ENCODE peak calls at places on chromosome 18, in eight cellular contexts. One of them, this sample, is unnamed.

GRCh38 chr18:5393779-5394178 is 98.3 kb upstream of the ZBTB14 start:
- DNase-seq in activated CD8-positive, alpha-beta T cell treated with anti-CD3 and anti-CD28 coated beads for 36 hours: no peak
- DNase-seq in kidney glomerular epithelial cell: no peak
- DNase-seq in breast epithelium: no peak
- DNase-seq in NCI-H2029: no peak
- DNase-seq in fibroblast of pulmonary artery: peak; percentile 6
- DNase-seq in heart left ventricle: no peak
- DNase-seq in activated naive CD4-positive, alpha-beta T cell treated with anti-CD3 and anti-CD28 coated beads for 36 hours: no peak
- DNase-seq in this sample: no peak

GRCh38 chr18:45073556-45073955 is 392.9 kb downstream of the SETBP1 start:
- DNase-seq in activated CD8-positive, alpha-beta T cell treated with anti-CD3 and anti-CD28 coated beads for 36 hours: no peak
- DNase-seq in kidney glomerular epithelial cell: no peak
- DNase-seq in breast epithelium: no peak
- DNase-seq in NCI-H2029: no peak
- DNase-seq in fibroblast of pulmonary artery: no peak
- DNase-seq in heart left ventricle: no peak
- DNase-seq in activated naive CD4-positive, alpha-beta T cell treated with anti-CD3 and anti-CD28 coated beads for 36 hours: no peak
- DNase-seq in this sample: no peak

GRCh38 chr18:73136134-73136533 is 268.3 kb upstream of the NETO1 start:
- DNase-seq in activated CD8-positive, alpha-beta T cell treated with anti-CD3 and anti-CD28 coated beads for 36 hours: no peak
- DNase-seq in kidney glomerular epithelial cell: peak; percentile 24
- DNase-seq in breast epithelium: no peak
- DNase-seq in NCI-H2029: no peak
- DNase-seq in fibroblast of pulmonary artery: no peak
- DNase-seq in heart left ventricle: no peak
- DNase-seq in activated naive CD4-positive, alpha-beta T cell treated with anti-CD3 and anti-CD28 coated beads for 36 hours: no peak
- DNase-seq in this sample: no peak

GRCh38 chr18:21398121-21398520 is 156.1 kb downstream of the GREB1L start:
- DNase-seq in activated CD8-positive, alpha-beta T cell treated with anti-CD3 and anti-CD28 coated beads for 36 hours: no peak
- DNase-seq in kidney glomerular epithelial cell: no peak
- DNase-seq in breast epithelium: no peak
- DNase-seq in NCI-H2029: no peak
- DNase-seq in fibroblast of pulmonary artery: no peak
- DNase-seq in heart left ventricle: no peak
- DNase-seq in activated naive CD4-positive, alpha-beta T cell treated with anti-CD3 and anti-CD28 coated beads for 36 hours: no peak
- DNase-seq in this sample: no peak

GRCh38 chr18:58221060-58221725 is 177.2 kb downstream of the NEDD4L start:
- DNase-seq in activated CD8-positive, alpha-beta T cell treated with anti-CD3 and anti-CD28 coated beads for 36 hours: no peak
- DNase-seq in kidney glomerular epithelial cell: peak; percentile 92
- DNase-seq in breast epithelium: peak; percentile 89
- DNase-seq in NCI-H2029: no peak
- DNase-seq in fibroblast of pulmonary artery: peak; percentile 48
- DNase-seq in heart left ventricle: no peak
- DNase-seq in activated naive CD4-positive, alpha-beta T cell treated with anti-CD3 and anti-CD28 coated beads for 36 hours: no peak
- DNase-seq in this sample: no peak

GRCh38 chr18:56890632-56891031 is 239.5 kb downstream of the WDR7 start:
- DNase-seq in activated CD8-positive, alpha-beta T cell treated with anti-CD3 and anti-CD28 coated beads for 36 hours: no peak
- DNase-seq in kidney glomerular epithelial cell: peak; percentile 88
- DNase-seq in breast epithelium: no peak
- DNase-seq in NCI-H2029: no peak
- DNase-seq in fibroblast of pulmonary artery: peak; percentile 81
- DNase-seq in heart left ventricle: no peak
- DNase-seq in activated naive CD4-positive, alpha-beta T cell treated with anti-CD3 and anti-CD28 coated beads for 36 hours: no peak
- DNase-seq in this sample: no peak

GRCh38 chr18:58819051-58819450 is 45.6 kb upstream of the ZNF532 start:
- DNase-seq in activated CD8-positive, alpha-beta T cell treated with anti-CD3 and anti-CD28 coated beads for 36 hours: peak; percentile 40
- DNase-seq in kidney glomerular epithelial cell: no peak
- DNase-seq in breast epithelium: no peak
- DNase-seq in NCI-H2029: no peak
- DNase-seq in fibroblast of pulmonary artery: no peak
- DNase-seq in heart left ventricle: no peak
- DNase-seq in activated naive CD4-positive, alpha-beta T cell treated with anti-CD3 and anti-CD28 coated beads for 36 hours: peak; percentile 31
- DNase-seq in this sample: no peak

GRCh38 chr18:31741096-31741735 is 19.5 kb downstream of the SLC25A52 start:
- DNase-seq in activated CD8-positive, alpha-beta T cell treated with anti-CD3 and anti-CD28 coated beads for 36 hours: peak; percentile 79
- DNase-seq in kidney glomerular epithelial cell: peak; percentile 23
- DNase-seq in breast epithelium: no peak
- DNase-seq in NCI-H2029: peak; percentile 1
- DNase-seq in fibroblast of pulmonary artery: peak; percentile 62
- DNase-seq in heart left ventricle: no peak
- DNase-seq in activated naive CD4-positive, alpha-beta T cell treated with anti-CD3 and anti-CD28 coated beads for 36 hours: peak; percentile 78
- DNase-seq in this sample: no peak

GRCh38 chr18:6210349-6211173 is 204.2 kb downstream of the L3MBTL4 start:
- DNase-seq in activated CD8-positive, alpha-beta T cell treated with anti-CD3 and anti-CD28 coated beads for 36 hours: no peak
- DNase-seq in kidney glomerular epithelial cell: no peak
- DNase-seq in breast epithelium: no peak
- DNase-seq in NCI-H2029: peak; percentile 25
- DNase-seq in fibroblast of pulmonary artery: no peak
- DNase-seq in heart left ventricle: no peak
- DNase-seq in activated naive CD4-positive, alpha-beta T cell treated with anti-CD3 and anti-CD28 coated beads for 36 hours: no peak
- DNase-seq in this sample: no peak

GRCh38 chr18:72720116-72720515 is 147.7 kb downstream of the NETO1 start:
- DNase-seq in activated CD8-positive, alpha-beta T cell treated with anti-CD3 and anti-CD28 coated beads for 36 hours: no peak
- DNase-seq in kidney glomerular epithelial cell: no peak
- DNase-seq in breast epithelium: no peak
- DNase-seq in NCI-H2029: no peak
- DNase-seq in fibroblast of pulmonary artery: no peak
- DNase-seq in heart left ventricle: no peak
- DNase-seq in activated naive CD4-positive, alpha-beta T cell treated with anti-CD3 and anti-CD28 coated beads for 36 hours: no peak
- DNase-seq in this sample: no peak

GRCh38 chr18:62938451-62938850 is 223.1 kb downstream of the PHLPP1 start:
- DNase-seq in activated CD8-positive, alpha-beta T cell treated with anti-CD3 and anti-CD28 coated beads for 36 hours: no peak
- DNase-seq in kidney glomerular epithelial cell: no peak
- DNase-seq in breast epithelium: no peak
- DNase-seq in NCI-H2029: no peak
- DNase-seq in fibroblast of pulmonary artery: no peak
- DNase-seq in heart left ventricle: no peak
- DNase-seq in activated naive CD4-positive, alpha-beta T cell treated with anti-CD3 and anti-CD28 coated beads for 36 hours: no peak
- DNase-seq in this sample: no peak

GRCh38 chr18:8516391-8517250 is 92.6 kb upstream of the RAB12 start:
- DNase-seq in activated CD8-positive, alpha-beta T cell treated with anti-CD3 and anti-CD28 coated beads for 36 hours: no peak
- DNase-seq in kidney glomerular epithelial cell: no peak
- DNase-seq in breast epithelium: no peak
- DNase-seq in NCI-H2029: no peak
- DNase-seq in fibroblast of pulmonary artery: peak; percentile 11
- DNase-seq in heart left ventricle: no peak
- DNase-seq in activated naive CD4-positive, alpha-beta T cell treated with anti-CD3 and anti-CD28 coated beads for 36 hours: no peak
- DNase-seq in this sample: no peak

GRCh38 chr18:51006948-51007786 is 22.8 kb upstream of the SMAD4 start:
- DNase-seq in activated CD8-positive, alpha-beta T cell treated with anti-CD3 and anti-CD28 coated beads for 36 hours: no peak
- DNase-seq in kidney glomerular epithelial cell: no peak
- DNase-seq in breast epithelium: no peak
- DNase-seq in NCI-H2029: no peak
- DNase-seq in fibroblast of pulmonary artery: no peak
- DNase-seq in heart left ventricle: no peak
- DNase-seq in activated naive CD4-positive, alpha-beta T cell treated with anti-CD3 and anti-CD28 coated beads for 36 hours: no peak
- DNase-seq in this sample: no peak

GRCh38 chr18:51342815-51343214 is 145.3 kb upstream of the MEX3C start:
- DNase-seq in activated CD8-positive, alpha-beta T cell treated with anti-CD3 and anti-CD28 coated beads for 36 hours: peak; percentile 24
- DNase-seq in kidney glomerular epithelial cell: no peak
- DNase-seq in breast epithelium: no peak
- DNase-seq in NCI-H2029: no peak
- DNase-seq in fibroblast of pulmonary artery: peak; percentile 76
- DNase-seq in heart left ventricle: no peak
- DNase-seq in activated naive CD4-positive, alpha-beta T cell treated with anti-CD3 and anti-CD28 coated beads for 36 hours: peak; percentile 54
- DNase-seq in this sample: no peak

GRCh38 chr18:36734589-36734988 is 94.2 kb downstream of the TPGS2 start:
- DNase-seq in activated CD8-positive, alpha-beta T cell treated with anti-CD3 and anti-CD28 coated beads for 36 hours: no peak
- DNase-seq in kidney glomerular epithelial cell: no peak
- DNase-seq in breast epithelium: no peak
- DNase-seq in NCI-H2029: no peak
- DNase-seq in fibroblast of pulmonary artery: no peak
- DNase-seq in heart left ventricle: no peak
- DNase-seq in activated naive CD4-positive, alpha-beta T cell treated with anti-CD3 and anti-CD28 coated beads for 36 hours: no peak
- DNase-seq in this sample: no peak

GRCh38 chr18:60692277-60692676 is 319.7 kb upstream of the MC4R start:
- DNase-seq in activated CD8-positive, alpha-beta T cell treated with anti-CD3 and anti-CD28 coated beads for 36 hours: no peak
- DNase-seq in kidney glomerular epithelial cell: no peak
- DNase-seq in breast epithelium: no peak
- DNase-seq in NCI-H2029: no peak
- DNase-seq in fibroblast of pulmonary artery: no peak
- DNase-seq in heart left ventricle: no peak
- DNase-seq in activated naive CD4-positive, alpha-beta T cell treated with anti-CD3 and anti-CD28 coated beads for 36 hours: no peak
- DNase-seq in this sample: no peak

GRCh38 chr18:59767732-59768131 is 70.5 kb upstream of the CCBE1 start:
- DNase-seq in activated CD8-positive, alpha-beta T cell treated with anti-CD3 and anti-CD28 coated beads for 36 hours: no peak
- DNase-seq in kidney glomerular epithelial cell: no peak
- DNase-seq in breast epithelium: no peak
- DNase-seq in NCI-H2029: no peak
- DNase-seq in fibroblast of pulmonary artery: peak; percentile 47
- DNase-seq in heart left ventricle: no peak
- DNase-seq in activated naive CD4-positive, alpha-beta T cell treated with anti-CD3 and anti-CD28 coated beads for 36 hours: no peak
- DNase-seq in this sample: no peak

GRCh38 chr18:23238152-23238531 is 102.9 kb downstream of the CABLES1 start:
- DNase-seq in activated CD8-positive, alpha-beta T cell treated with anti-CD3 and anti-CD28 coated beads for 36 hours: no peak
- DNase-seq in kidney glomerular epithelial cell: no peak
- DNase-seq in breast epithelium: peak; percentile 57
- DNase-seq in NCI-H2029: no peak
- DNase-seq in fibroblast of pulmonary artery: peak; percentile 86
- DNase-seq in heart left ventricle: no peak
- DNase-seq in activated naive CD4-positive, alpha-beta T cell treated with anti-CD3 and anti-CD28 coated beads for 36 hours: no peak
- DNase-seq in this sample: no peak

GRCh38 chr18:79439201-79440023 is 43.7 kb downstream of the NFATC1 start:
- DNase-seq in activated CD8-positive, alpha-beta T cell treated with anti-CD3 and anti-CD28 coated beads for 36 hours: peak; percentile 43
- DNase-seq in kidney glomerular epithelial cell: no peak
- DNase-seq in breast epithelium: no peak
- DNase-seq in NCI-H2029: no peak
- DNase-seq in fibroblast of pulmonary artery: no peak
- DNase-seq in heart left ventricle: no peak
- DNase-seq in activated naive CD4-positive, alpha-beta T cell treated with anti-CD3 and anti-CD28 coated beads for 36 hours: peak; percentile 25
- DNase-seq in this sample: no peak

GRCh38 chr18:58592223-58593214 is 36.4 kb downstream of the ALPK2 start:
- DNase-seq in activated CD8-positive, alpha-beta T cell treated with anti-CD3 and anti-CD28 coated beads for 36 hours: no peak
- DNase-seq in kidney glomerular epithelial cell: no peak
- DNase-seq in breast epithelium: no peak
- DNase-seq in NCI-H2029: no peak
- DNase-seq in fibroblast of pulmonary artery: no peak
- DNase-seq in heart left ventricle: no peak
- DNase-seq in activated naive CD4-positive, alpha-beta T cell treated with anti-CD3 and anti-CD28 coated beads for 36 hours: no peak
- DNase-seq in this sample: no peak

GRCh38 chr18:331231-331771 is 63.5 kb upstream of the THOC1 start:
- DNase-seq in activated CD8-positive, alpha-beta T cell treated with anti-CD3 and anti-CD28 coated beads for 36 hours: no peak
- DNase-seq in kidney glomerular epithelial cell: no peak
- DNase-seq in breast epithelium: no peak
- DNase-seq in NCI-H2029: no peak
- DNase-seq in fibroblast of pulmonary artery: no peak
- DNase-seq in heart left ventricle: peak; percentile 26
- DNase-seq in activated naive CD4-positive, alpha-beta T cell treated with anti-CD3 and anti-CD28 coated beads for 36 hours: no peak
- DNase-seq in this sample: no peak

GRCh38 chr18:987325-988186 is 82.9 kb downstream of the ADCYAP1 start:
- DNase-seq in activated CD8-positive, alpha-beta T cell treated with anti-CD3 and anti-CD28 coated beads for 36 hours: no peak
- DNase-seq in kidney glomerular epithelial cell: peak; percentile 29
- DNase-seq in breast epithelium: no peak
- DNase-seq in NCI-H2029: no peak
- DNase-seq in fibroblast of pulmonary artery: peak; percentile 93
- DNase-seq in heart left ventricle: no peak
- DNase-seq in activated naive CD4-positive, alpha-beta T cell treated with anti-CD3 and anti-CD28 coated beads for 36 hours: no peak
- DNase-seq in this sample: no peak